ENCODE peak calls at places on chromosomes 6 and 20, in four cellular contexts. A is PC-3, I is HCT116, G is GM23248. Z is an unnamed sample.

GRCh38 chr6:15443119-15443518 is 197.2 kb downstream of the JARID2 start:
- DNase-seq in A (peak; percentile 69), G (peak; percentile 92), I (no peak), Z (no peak)

GRCh38 chr20:35796556-35796955 is 24.7 kb downstream of the PHF20 start:
- DNase-seq in I (no peak), G (no peak), A (no peak), Z (no peak)

GRCh38 chr6:46491789-46492547 is 719 bp upstream of the RCAN2 start:
- DNase-seq in G (peak; percentile 71), I (peak; percentile 24), A (peak; percentile 13), Z (peak; percentile 80)

GRCh38 chr20:26208296-26209091 is 511.8 kb upstream of the ZNF337 start:
- DNase-seq in G (peak; percentile 23), I (no peak), A (no peak), Z (peak; percentile 81)

GRCh38 chr6:2999621-3000455 is at the start of gene NQO2:
- DNase-seq in A (peak; percentile 89), G (peak; percentile 93), I (peak; percentile 71), Z (peak; percentile 97)

GRCh38 chr6:158803733-158804143 is 15.4 kb downstream of the EZR start:
- DNase-seq in G (no peak), A (peak; percentile 81), I (no peak), Z (peak; percentile 7)

GRCh38 chr20:58102744-58103516 is 125.5 kb downstream of the ANKRD60 start:
- DNase-seq in A (peak; percentile 79), I (no peak), G (peak; percentile 28), Z (no peak)

GRCh38 chr20:43963872-43964791 is 49.5 kb downstream of the TOX2 start:
- DNase-seq in A (peak; percentile 56), I (no peak), G (peak; percentile 66), Z (no peak)

GRCh38 chr6:138728672-138729071 is 44.9 kb upstream of the CCDC28A start:
- DNase-seq in A (no peak), G (no peak), I (no peak), Z (no peak)

GRCh38 chr6:137589067-137589848 is 95.1 kb upstream of the OLIG3 start:
- DNase-seq in I (peak; percentile 57), G (peak; percentile 39), A (peak; percentile 64), Z (peak; percentile 71)

GRCh38 chr20:45576995-45577394 is 2.1 kb downstream of the WFDC8 start:
- DNase-seq in I (no peak), A (no peak), G (peak; percentile 39), Z (peak; percentile 5)

GRCh38 chr6:97000138-97000537 is 75.6 kb downstream of the KLHL32 start:
- DNase-seq in G (no peak), A (no peak), I (no peak), Z (no peak)

GRCh38 chr6:107237992-107238660 is 122.8 kb upstream of the BEND3 start:
- DNase-seq in A (peak; percentile 19), I (no peak), G (peak; percentile 30), Z (no peak)

GRCh38 chr20:24665741-24666191 is 196.3 kb downstream of the SYNDIG1 start:
- DNase-seq in A (no peak), I (no peak), G (no peak), Z (no peak)

GRCh38 chr6:31419842-31420241 is 16.4 kb downstream of the MICA start:
- DNase-seq in G (no peak), A (peak; percentile 22), I (no peak), Z (no peak)

GRCh38 chr20:34516874-34517542 is 786 bp downstream of the DYNLRB1 start:
- DNase-seq in A (peak; percentile 4), G (peak; percentile 64), I (no peak), Z (peak; percentile 38)

GRCh38 chr6:113879186-113880096 is 22.3 kb downstream of the MARCKS start:
- DNase-seq in G (peak; percentile 87), A (peak; percentile 76), I (peak; percentile 68), Z (peak; percentile 68)

GRCh38 chr6:57313711-57314471 is 3.5 kb upstream of the PRIM2 start:
- DNase-seq in A (peak; percentile 97), G (peak; percentile 99), I (peak; percentile 71), Z (no peak)

GRCh38 chr6:108638993-108639392 is 78.3 kb downstream of the FOXO3 start:
- DNase-seq in I (no peak), A (no peak), G (no peak), Z (peak; percentile 28)

GRCh38 chr6:24547243-24547642 is 52.5 kb downstream of the ALDH5A1 start:
- DNase-seq in A (no peak), G (peak; percentile 10), I (no peak), Z (peak; percentile 67)

GRCh38 chr6:24545691-24546090 is 50.9 kb downstream of the ALDH5A1 start:
- DNase-seq in I (no peak), A (peak; percentile 11), G (no peak), Z (no peak)

GRCh38 chr6:24546432-24546831 is 51.7 kb downstream of the ALDH5A1 start:
- DNase-seq in A (no peak), G (no peak), I (no peak), Z (no peak)

GRCh38 chr6:24540197-24540596 is 45.4 kb downstream of the ALDH5A1 start:
- DNase-seq in I (no peak), A (peak; percentile 29), G (no peak), Z (no peak)

GRCh38 chr6:24543683-24544082 is 48.9 kb downstream of the ALDH5A1 start:
- DNase-seq in A (no peak), I (no peak), G (no peak), Z (no peak)
- TF ChIP-seq EZH2phosphoT487 in A (no peak), I (no peak), G (no peak), Z (no peak)

GRCh38 chr6:142542704-142543233 is 241.0 kb downstream of the ADGRG6 start:
- DNase-seq in G (peak; percentile 95), A (peak; percentile 81), I (peak; percentile 36), Z (no peak)
- H3K9ac ChIP-seq in G (peak overlapping the region; percentile 45), A (peak overlapping the region; percentile 24), I (peak overlapping the region; percentile 22), Z (no peak overlapping the region)

GRCh38 chr20:31861346-31862156 is 8.8 kb downstream of the DUSP15 start:
- DNase-seq in A (peak; percentile 53), G (peak; percentile 71), I (peak; percentile 35), Z (peak; percentile 96)
- H3K4me3 ChIP-seq in A (peak overlapping the region; percentile 75), G (peak overlapping the region; percentile 51), I (peak overlapping the region; percentile 71), Z (peak overlapping the region; percentile 83)

GRCh38 chr20:33273117-33273851 is 9.7 kb upstream of the BPIFB1 start:
- DNase-seq in I (no peak), A (no peak), G (no peak), Z (no peak)
- TF ChIP-seq EZH2phosphoT487 in I (no peak), A (no peak), G (no peak), Z (no peak)

DNA sequence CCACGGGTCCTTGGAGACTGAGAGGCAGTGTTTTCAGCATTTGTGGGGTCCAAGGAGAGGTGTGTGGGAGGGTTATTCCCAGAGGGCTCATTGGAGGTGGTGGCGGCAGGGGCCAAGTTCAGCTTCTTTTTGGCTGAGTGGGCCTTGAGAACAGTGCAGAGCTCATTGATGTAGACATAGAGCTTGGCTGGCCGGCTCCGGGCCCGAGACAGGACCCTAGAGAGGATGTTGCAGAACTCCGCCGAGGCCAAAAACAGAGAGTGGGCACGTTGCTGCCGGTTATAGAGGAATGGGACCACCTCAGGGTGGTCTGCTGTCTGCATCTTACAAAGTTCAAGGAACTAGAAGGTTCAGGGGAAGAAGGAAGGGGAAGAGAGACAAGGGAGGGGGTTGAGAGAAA is 3.7 kb upstream of the ZBTB22 start:
- DNase-seq in G (no peak), A (no peak), I (no peak), Z (no peak)
- H3K9ac ChIP-seq in G (peak overlapping the region; percentile 94), A (peak overlapping the region; percentile 46), I (peak overlapping the region; percentile 94), Z (no peak overlapping the region)

GRCh38 chr6:85241515-85241914 is 208.4 kb upstream of the NT5E start:
- DNase-seq in A (no peak), G (no peak), I (no peak), Z (no peak)
- H3K4me3 ChIP-seq in A (no peak overlapping the region), G (no peak overlapping the region), I (no peak overlapping the region), Z (no peak overlapping the region)

DNA sequence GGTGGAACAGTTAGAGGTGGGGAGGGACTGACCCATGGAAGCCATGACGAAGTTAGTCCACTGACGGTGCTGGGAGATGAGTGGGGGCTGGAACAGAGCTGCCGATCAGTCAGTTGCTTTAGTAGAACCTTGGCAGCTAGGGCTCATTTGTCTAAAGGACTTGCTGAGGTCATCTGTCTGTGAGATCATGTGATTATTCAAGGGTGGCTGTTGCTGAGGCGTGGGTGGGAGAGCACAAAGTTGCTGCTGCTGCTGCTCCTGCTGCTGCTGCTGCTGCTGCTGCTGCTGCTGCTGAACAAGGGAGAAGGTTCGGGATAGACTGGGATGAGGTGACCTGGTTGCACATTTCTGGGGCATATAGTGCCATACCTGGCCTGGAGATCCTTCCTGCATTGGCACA is 840.6 kb downstream of the HACE1 start:
- DNase-seq in A (no peak), G (no peak), I (no peak), Z (no peak)
- TF ChIP-seq EZH2phosphoT487 in A (no peak), G (no peak), I (no peak), Z (no peak)

GRCh38 chr6:153373869-153374268 is 242.8 kb upstream of the RGS17 start:
- DNase-seq in G (no peak), I (no peak), A (no peak), Z (no peak)
- H3K9ac ChIP-seq in G (no peak overlapping the region), I (no peak overlapping the region), A (no peak overlapping the region), Z (no peak overlapping the region)

DNA sequence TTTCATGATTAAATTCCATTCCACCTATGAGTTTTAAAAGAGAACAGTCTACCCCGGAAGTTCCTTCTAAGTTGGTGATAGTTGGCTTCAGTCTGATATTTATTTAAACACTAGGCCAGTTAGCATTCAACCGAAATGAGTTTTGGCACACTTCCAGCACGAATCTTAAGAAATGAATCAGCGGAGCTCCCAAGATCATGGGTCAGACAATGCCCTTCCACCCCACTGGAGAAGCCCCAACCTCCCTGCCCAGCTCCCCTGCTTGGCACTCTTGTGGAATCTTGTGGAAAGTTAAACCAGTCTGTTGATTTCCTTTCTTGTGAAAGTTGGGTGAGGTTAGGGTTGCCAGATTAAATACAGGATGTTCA is 64.3 kb downstream of the MKKS start:
- DNase-seq in A (peak; percentile 79), G (no peak), I (no peak), Z (no peak)
- H3K4me3 ChIP-seq in A (no peak overlapping the region), G (no peak overlapping the region), I (no peak overlapping the region), Z (no peak overlapping the region)

DNA sequence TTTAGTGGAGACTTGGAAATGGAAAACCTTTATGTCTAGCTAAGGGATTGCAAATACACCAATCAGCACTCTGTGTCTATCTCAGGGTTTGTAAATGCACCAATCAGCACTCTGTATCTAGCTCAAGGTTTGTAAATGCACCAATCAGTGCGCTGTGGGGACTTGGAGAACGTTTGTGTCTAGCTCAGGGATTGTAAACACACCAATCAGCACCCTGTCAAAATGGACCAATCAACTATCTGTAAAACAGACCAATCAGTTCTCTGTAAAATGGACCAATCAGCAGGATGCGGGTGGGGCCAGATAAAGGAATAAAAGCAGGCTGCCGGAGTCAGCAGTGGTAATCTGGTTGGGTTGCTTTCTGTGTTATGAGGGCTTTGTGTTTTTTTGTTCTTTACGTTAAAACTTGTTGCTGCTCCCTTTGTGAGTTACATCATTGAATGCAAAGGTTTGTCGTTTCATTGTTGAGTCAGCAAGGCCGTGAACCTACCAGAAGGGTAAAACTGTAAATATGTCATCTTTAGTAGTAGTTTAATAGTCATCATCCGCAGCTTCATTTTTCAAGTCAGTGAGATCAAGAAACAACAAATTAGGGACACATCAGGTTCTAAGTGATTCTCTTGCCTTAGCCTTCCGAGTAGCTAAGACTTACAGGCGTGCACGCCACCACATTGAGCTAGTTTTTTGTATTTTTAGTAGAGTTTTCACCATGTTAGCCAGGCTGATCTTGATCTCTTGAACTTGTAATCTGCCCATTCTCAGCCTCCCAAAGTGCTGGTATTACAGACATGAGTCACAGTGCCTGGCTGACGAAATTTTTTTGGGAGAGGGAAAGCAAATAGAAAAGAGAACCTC is 22.7 kb upstream of the NUP153 start:
- DNase-seq in G (peak; percentile 11), A (no peak), I (no peak), Z (no peak)
- TF ChIP-seq EZH2phosphoT487 in G (no peak), A (no peak), I (no peak), Z (no peak)